ENCODE peak calls at places on chromosome 10, in nine cellular contexts. C is GM23338; W is upper lobe of right lung; V is GM03348; G is nephron progenitor cell; D is breast epithelium; Y is AG08396; H is choroid plexus epithelial cell; U is activated T-cell treated with anti-CD3 and anti-CD28 coated beads, Interleukin-2, amount 50 U/mL, for 1 hour. O is an unnamed sample.

GRCh38 chr10:93841930-93842329 is 51.8 kb upstream of the SLC35G1 start:
- DNase-seq in C (peak; percentile 91), W (no peak), V (no peak), G (no peak), D (no peak), Y (no peak), H (no peak), U (no peak), O (no peak)

GRCh38 chr10:83522456-83522855 is 616.9 kb upstream of the GHITM start:
- DNase-seq in C (no peak), W (no peak), V (no peak), G (no peak), D (no peak), Y (no peak), H (no peak), U (no peak), O (no peak)

GRCh38 chr10:3096149-3096548 is 28.8 kb downstream of the PFKP start:
- DNase-seq in C (no peak), W (no peak), V (no peak), G (no peak), D (no peak), Y (no peak), H (no peak), U (no peak), O (no peak)

GRCh38 chr10:44952779-44953231 is 6.8 kb upstream of the RASSF4 start:
- DNase-seq in C (peak; percentile 73), W (no peak), V (no peak), G (no peak), D (no peak), Y (no peak), H (no peak), U (no peak), O (peak; percentile 85)

GRCh38 chr10:131077724-131078123 is 233.8 kb downstream of the TCERG1L start:
- DNase-seq in C (no peak), W (no peak), V (no peak), G (no peak), D (no peak), Y (no peak), H (no peak), U (no peak), O (no peak)

GRCh38 chr10:117175215-117175900 is 21.9 kb upstream of the KCNK18 start:
- DNase-seq in C (peak; percentile 40), W (peak; percentile 70), V (no peak), G (no peak), D (no peak), Y (no peak), H (no peak), U (no peak), O (peak; percentile 43)

GRCh38 chr10:118839348-118839747 is 84.6 kb upstream of the CACUL1 start:
- DNase-seq in C (no peak), W (no peak), V (no peak), G (no peak), D (no peak), Y (no peak), H (no peak), U (no peak), O (no peak)

GRCh38 chr10:53606951-53607350 is 834.4 kb upstream of the MBL2 start:
- DNase-seq in C (no peak), W (no peak), V (no peak), G (no peak), D (no peak), Y (no peak), H (no peak), U (no peak), O (no peak)

GRCh38 chr10:8752146-8752843 is 697.8 kb downstream of the GATA3 start:
- DNase-seq in C (peak; percentile 5), W (no peak), V (no peak), G (no peak), D (no peak), Y (no peak), H (no peak), U (no peak), O (no peak)

GRCh38 chr10:35127289-35127891 is 744 bp downstream of the CREM start:
- DNase-seq in C (peak; percentile 59), W (peak; percentile 86), V (peak; percentile 77), G (peak; percentile 55), D (peak; percentile 45), Y (peak; percentile 74), H (peak; percentile 71), U (no peak), O (peak; percentile 76)

GRCh38 chr10:91909178-91909677 is at the start of gene FGFBP3:
- DNase-seq in C (peak; percentile 85), W (no peak), V (peak; percentile 19), G (peak; percentile 60), D (no peak), Y (peak; percentile 22), H (peak; percentile 48), U (no peak), O (peak; percentile 51)

GRCh38 chr10:30092151-30092790 is 32.9 kb upstream of the JCAD start:
- DNase-seq in C (no peak), W (no peak), V (peak; percentile 46), G (no peak), D (no peak), Y (no peak), H (peak; percentile 25), U (no peak), O (no peak)

GRCh38 chr10:21197006-21197405 is 299.9 kb upstream of the NEBL start:
- DNase-seq in C (no peak), W (no peak), V (no peak), G (no peak), D (no peak), Y (no peak), H (no peak), U (no peak), O (no peak)

GRCh38 chr10:98446121-98446655 is 547 bp downstream of the HPS1 start:
- DNase-seq in C (peak; percentile 64), W (peak; percentile 82), V (peak; percentile 67), G (peak; percentile 58), D (no peak), Y (peak; percentile 62), H (peak; percentile 37), U (no peak), O (no peak)

GRCh38 chr10:17643755-17644484 is at the start of gene STAM:
- DNase-seq in C (peak; percentile 96), W (peak; percentile 95), V (peak; percentile 93), G (peak; percentile 90), D (peak; percentile 81), Y (peak; percentile 90), H (peak; percentile 96), U (peak; percentile 93), O (peak; percentile 96)

GRCh38 chr10:108434818-108435217 is 1270.3 kb upstream of the SORCS1 start:
- DNase-seq in C (peak; percentile 5), W (no peak), V (no peak), G (no peak), D (no peak), Y (no peak), H (no peak), U (no peak), O (peak; percentile 4)

GRCh38 chr10:83522881-83523386 is 616.4 kb upstream of the GHITM start:
- DNase-seq in C (no peak), W (no peak), V (no peak), G (peak; percentile 4), D (no peak), Y (no peak), H (peak; percentile 62), U (no peak), O (no peak)

GRCh38 chr10:6399241-6399701 is 180.8 kb downstream of the PRKCQ start:
- DNase-seq in C (no peak), W (no peak), V (no peak), G (no peak), D (no peak), Y (peak; percentile 52), H (peak; percentile 49), U (no peak), O (no peak)

GRCh38 chr10:14142631-14143270 is 188.0 kb downstream of the FRMD4A start:
- DNase-seq in C (no peak), W (no peak), V (no peak), G (no peak), D (no peak), Y (no peak), H (no peak), U (no peak), O (no peak)

GRCh38 chr10:18332048-18332447 is 191.8 kb downstream of the CACNB2 start:
- DNase-seq in C (no peak), W (no peak), V (no peak), G (no peak), D (no peak), Y (no peak), H (peak; percentile 10), U (no peak), O (no peak)

GRCh38 chr10:44206127-44206818 is 178.6 kb downstream of the CXCL12 start:
- DNase-seq in C (no peak), W (no peak), V (no peak), G (no peak), D (no peak), Y (no peak), H (no peak), U (no peak), O (no peak)

GRCh38 chr10:25689346-25690095 is 244.5 kb upstream of the MYO3A start:
- DNase-seq in C (no peak), W (no peak), V (no peak), G (no peak), D (no peak), Y (no peak), H (no peak), U (no peak), O (no peak)

GRCh38 chr10:122243560-122243959 is 27.5 kb upstream of the BTBD16 start:
- DNase-seq in C (no peak), W (no peak), V (peak; percentile 32), G (no peak), D (no peak), Y (no peak), H (no peak), U (no peak), O (no peak)

GRCh38 chr10:8677642-8678041 is 623.2 kb downstream of the GATA3 start:
- DNase-seq in C (no peak), W (no peak), V (no peak), G (no peak), D (no peak), Y (no peak), H (no peak), U (no peak), O (no peak)

GRCh38 chr10:5105626-5106025 is 11.4 kb downstream of the AKR1C3 start:
- DNase-seq in C (no peak), W (no peak), V (no peak), G (no peak), D (no peak), Y (no peak), H (no peak), U (no peak), O (no peak)

GRCh38 chr10:52818019-52818418 is 45.4 kb upstream of the MBL2 start:
- DNase-seq in C (peak; percentile 90), W (no peak), V (peak; percentile 11), G (peak; percentile 10), D (no peak), Y (no peak), H (peak; percentile 85), U (no peak), O (peak; percentile 76)

GRCh38 chr10:61628199-61628874 is 34.4 kb upstream of the CABCOCO1 start:
- DNase-seq in C (no peak), W (no peak), V (peak; percentile 35), G (no peak), D (no peak), Y (no peak), H (peak; percentile 79), U (no peak), O (no peak)

GRCh38 chr10:79333513-79333912 is 13.8 kb upstream of the PPIF start:
- DNase-seq in C (no peak), W (no peak), V (no peak), G (no peak), D (no peak), Y (no peak), H (peak; percentile 51), U (no peak), O (no peak)

GRCh38 chr10:44306762-44307161 is 78.1 kb downstream of the CXCL12 start:
- DNase-seq in C (peak; percentile 72), W (no peak), V (no peak), G (no peak), D (no peak), Y (no peak), H (peak; percentile 12), U (no peak), O (no peak)

GRCh38 chr10:7477538-7478334 is 66.9 kb upstream of the SFMBT2 start:
- DNase-seq in C (no peak), W (no peak), V (no peak), G (no peak), D (no peak), Y (no peak), H (no peak), U (no peak), O (no peak)

GRCh38 chr10:14736600-14737081 is 38.1 kb downstream of the FAM107B start:
- DNase-seq in C (peak; percentile 22), W (no peak), V (peak; percentile 38), G (peak; percentile 20), D (no peak), Y (peak; percentile 69), H (peak; percentile 84), U (no peak), O (no peak)

O was measured in Caco-2.